ENCODE peak calls at places on chromosomes 6 and 20, in four cellular contexts. One of them, this sample, is unnamed.

GRCh38 chr20:49279677-49280462 is 2.0 kb upstream of the ZNFX1 start:
- DNase-seq in HepG2: no peak
- DNase-seq in K562: no peak
- DNase-seq in H1: no peak
- DNase-seq in this sample: no peak

GRCh38 chr6:13302291-13302690 is 26.0 kb downstream of the TBC1D7 start:
- DNase-seq in HepG2: no peak
- DNase-seq in K562: no peak
- DNase-seq in H1: peak; percentile 16
- DNase-seq in this sample: no peak

GRCh38 chr6:113997106-113997505 is 26.2 kb upstream of the HDAC2 start:
- DNase-seq in HepG2: no peak
- DNase-seq in K562: no peak
- DNase-seq in H1: no peak
- DNase-seq in this sample: peak; percentile 11

GRCh38 chr6:83270971-83271714 is 78.0 kb downstream of the RWDD2A start:
- DNase-seq in HepG2: no peak
- DNase-seq in K562: no peak
- DNase-seq in H1: no peak
- DNase-seq in this sample: no peak

GRCh38 chr20:49432562-49432961 is 49.9 kb downstream of the KCNB1 start:
- DNase-seq in HepG2: no peak
- DNase-seq in K562: no peak
- DNase-seq in H1: no peak
- DNase-seq in this sample: no peak

GRCh38 chr20:58470336-58470978 is 44.7 kb downstream of the APCDD1L start:
- DNase-seq in HepG2: no peak
- DNase-seq in K562: no peak
- DNase-seq in H1: peak; percentile 36
- DNase-seq in this sample: no peak

GRCh38 chr20:52838510-52839241 is 133.5 kb upstream of the TSHZ2 start:
- DNase-seq in HepG2: no peak
- DNase-seq in K562: no peak
- DNase-seq in H1: no peak
- DNase-seq in this sample: no peak

GRCh38 chr6:326896-327537 is 34.7 kb downstream of the DUSP22 start:
- DNase-seq in HepG2: no peak
- DNase-seq in K562: no peak
- DNase-seq in H1: no peak
- DNase-seq in this sample: no peak

GRCh38 chr6:158648682-158649131 is 1.1 kb upstream of the SYTL3 start:
- DNase-seq in HepG2: no peak
- DNase-seq in K562: no peak
- DNase-seq in H1: no peak
- DNase-seq in this sample: no peak

GRCh38 chr20:35238746-35239145 is 12.3 kb downstream of the MMP24 start:
- DNase-seq in HepG2: no peak
- DNase-seq in K562: no peak
- DNase-seq in H1: no peak
- DNase-seq in this sample: no peak

DNA sequence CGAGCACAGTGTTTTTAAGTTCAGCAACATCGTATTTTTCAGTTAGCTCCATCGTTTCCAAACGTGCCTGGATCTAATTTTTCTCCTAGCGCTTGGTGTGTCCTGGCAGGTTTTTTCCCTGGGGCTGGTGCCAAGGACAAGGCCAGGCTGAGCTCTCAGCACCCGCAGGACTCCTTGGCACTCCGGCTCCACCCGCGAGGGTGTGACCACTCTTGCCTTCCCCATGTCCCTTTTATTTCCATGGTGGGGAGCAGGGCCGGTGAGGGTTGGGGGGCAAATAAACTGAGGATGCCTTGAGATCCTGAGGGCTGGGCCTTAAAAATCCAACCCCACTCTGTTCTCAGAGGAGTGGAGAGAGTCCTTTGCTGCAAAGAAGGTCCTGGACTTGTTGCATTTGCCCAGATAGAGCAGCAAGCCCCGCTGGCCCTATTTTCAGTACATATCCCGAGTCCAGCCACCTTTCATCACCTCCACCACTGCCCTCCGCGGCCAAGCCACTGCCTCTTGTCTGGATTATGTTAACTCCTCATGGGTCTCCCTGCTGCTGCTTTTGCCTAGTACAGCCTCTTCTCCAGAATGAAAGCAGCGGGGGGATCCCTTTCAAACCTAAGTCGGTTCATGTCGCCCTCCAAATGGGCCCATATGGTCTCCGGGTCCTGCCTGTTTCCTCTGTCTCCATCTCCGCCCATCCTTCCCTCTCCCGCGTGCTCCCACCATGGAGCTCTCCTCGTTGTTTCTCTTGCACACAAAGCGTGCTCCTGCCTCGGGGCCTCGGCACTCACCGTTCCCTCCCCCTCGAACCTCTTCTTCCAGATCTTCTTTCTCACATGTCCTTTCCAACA is 4.5 kb upstream of the RAB44 start:
- DNase-seq in HepG2: no peak
- DNase-seq in K562: no peak
- DNase-seq in H1: no peak
- DNase-seq in this sample: no peak
- H3K4me1 ChIP-seq in HepG2: peaks cover 7% of the 10 kb centered on the region
- H3K4me1 ChIP-seq in K562: no peaks in the 10 kb centered on the region
- H3K4me1 ChIP-seq in H1: no peaks in the 10 kb centered on the region
- H3K4me1 ChIP-seq in this sample: no peaks in the 10 kb centered on the region

DNA sequence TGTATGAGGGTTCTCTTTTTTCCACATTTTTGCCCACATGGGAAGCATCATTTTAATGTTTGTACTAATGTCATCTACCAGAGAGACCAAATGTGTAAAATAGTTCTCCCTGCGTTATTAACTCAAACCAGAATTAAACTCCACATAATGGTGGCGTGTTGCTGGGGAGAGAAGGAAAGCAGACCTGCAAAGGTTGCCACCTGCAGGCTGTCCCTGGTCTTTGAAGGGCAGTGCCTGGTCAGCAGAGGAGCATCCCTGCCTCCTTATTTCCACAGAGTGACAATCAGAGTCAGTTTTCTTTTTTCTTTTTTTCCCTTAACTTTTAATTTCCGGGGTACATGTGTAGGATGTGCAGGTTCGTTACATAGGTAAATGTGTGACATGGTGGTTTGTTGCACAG is 214.5 kb downstream of the TBX18 start:
- DNase-seq in HepG2: no peak
- DNase-seq in K562: no peak
- DNase-seq in H1: no peak
- DNase-seq in this sample: no peak
- TF ChIP-seq PHF8 in HepG2: no peak
- TF ChIP-seq PHF8 in K562: no peak
- TF ChIP-seq PHF8 in H1: no peak
- TF ChIP-seq PHF8 in this sample: no peak

GRCh38 chr6:129698430-129698829 is 11.5 kb downstream of the ARHGAP18 start:
- DNase-seq in HepG2: no peak
- DNase-seq in K562: no peak
- DNase-seq in H1: no peak
- DNase-seq in this sample: no peak
- H3K4me1 ChIP-seq in HepG2: peaks cover 100% of the 10 kb centered on the region
- H3K4me1 ChIP-seq in K562: no peaks in the 10 kb centered on the region
- H3K4me1 ChIP-seq in H1: no peaks in the 10 kb centered on the region
- H3K4me1 ChIP-seq in this sample: peaks cover 42% of the 10 kb centered on the region

DNA sequence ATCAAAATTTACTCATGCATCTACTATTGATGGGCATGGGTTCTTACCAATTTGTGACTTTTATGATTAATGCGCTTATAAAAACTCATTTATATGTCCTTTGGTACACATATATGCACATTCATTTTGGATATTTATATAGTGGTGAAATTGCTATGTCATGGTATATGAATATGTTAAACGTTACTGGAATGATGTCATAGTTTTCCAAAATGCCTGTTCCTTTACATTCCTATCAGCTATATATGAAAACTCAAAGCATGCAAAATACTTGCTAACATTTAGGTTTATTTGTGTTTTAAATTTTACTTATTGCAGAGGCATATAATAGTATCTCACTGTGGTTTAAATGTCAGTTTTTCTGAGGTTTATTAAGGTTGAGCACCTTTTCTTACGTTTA is 1403.1 kb downstream of the HACE1 start:
- DNase-seq in HepG2: no peak
- DNase-seq in K562: no peak
- DNase-seq in H1: no peak
- DNase-seq in this sample: no peak
- TF ChIP-seq PHF8 in HepG2: no peak
- TF ChIP-seq PHF8 in K562: no peak
- TF ChIP-seq PHF8 in H1: no peak
- TF ChIP-seq PHF8 in this sample: no peak

GRCh38 chr20:3434232-3434631 is 26.8 kb upstream of the DNAAF9 start:
- DNase-seq in HepG2: no peak
- DNase-seq in K562: no peak
- DNase-seq in H1: no peak
- DNase-seq in this sample: no peak

GRCh38 chr20:3432844-3433243 is 25.4 kb upstream of the DNAAF9 start:
- DNase-seq in HepG2: no peak
- DNase-seq in K562: no peak
- DNase-seq in H1: no peak
- DNase-seq in this sample: no peak

GRCh38 chr20:3430376-3431069 is 23.1 kb upstream of the DNAAF9 start:
- DNase-seq in HepG2: no peak
- DNase-seq in K562: no peak
- DNase-seq in H1: no peak
- DNase-seq in this sample: no peak

GRCh38 chr20:3431109-3431508 is 23.6 kb upstream of the DNAAF9 start:
- DNase-seq in HepG2: no peak
- DNase-seq in K562: no peak
- DNase-seq in H1: no peak
- DNase-seq in this sample: no peak

GRCh38 chr20:3433720-3434119 is 26.3 kb upstream of the DNAAF9 start:
- DNase-seq in HepG2: no peak
- DNase-seq in K562: no peak
- DNase-seq in H1: no peak
- DNase-seq in this sample: no peak
- H3K4me1 ChIP-seq in HepG2: peaks cover 39% of the 10 kb centered on the region
- H3K4me1 ChIP-seq in K562: no peaks in the 10 kb centered on the region
- H3K4me1 ChIP-seq in H1: no peaks in the 10 kb centered on the region
- H3K4me1 ChIP-seq in this sample: no peaks in the 10 kb centered on the region

GRCh38 chr20:10654630-10655029 is 19.2 kb downstream of the JAG1 start:
- DNase-seq in HepG2: no peak
- DNase-seq in K562: no peak
- DNase-seq in H1: no peak
- DNase-seq in this sample: no peak

GRCh38 chr20:10652185-10652584 is 21.6 kb downstream of the JAG1 start:
- DNase-seq in HepG2: no peak
- DNase-seq in K562: no peak
- DNase-seq in H1: no peak
- DNase-seq in this sample: no peak

GRCh38 chr20:10653593-10654288 is 20.1 kb downstream of the JAG1 start:
- DNase-seq in HepG2: no peak
- DNase-seq in K562: no peak
- DNase-seq in H1: no peak
- DNase-seq in this sample: no peak

GRCh38 chr20:10651227-10651990 is 22.4 kb downstream of the JAG1 start:
- DNase-seq in HepG2: no peak
- DNase-seq in K562: no peak
- DNase-seq in H1: no peak
- DNase-seq in this sample: no peak

GRCh38 chr20:10652660-10653191 is 21.1 kb downstream of the JAG1 start:
- DNase-seq in HepG2: peak; percentile 89
- DNase-seq in K562: no peak
- DNase-seq in H1: no peak
- DNase-seq in this sample: no peak
- TF ChIP-seq PHF8 in HepG2: no peak
- TF ChIP-seq PHF8 in K562: no peak
- TF ChIP-seq PHF8 in H1: no peak
- TF ChIP-seq PHF8 in this sample: no peak

DNA sequence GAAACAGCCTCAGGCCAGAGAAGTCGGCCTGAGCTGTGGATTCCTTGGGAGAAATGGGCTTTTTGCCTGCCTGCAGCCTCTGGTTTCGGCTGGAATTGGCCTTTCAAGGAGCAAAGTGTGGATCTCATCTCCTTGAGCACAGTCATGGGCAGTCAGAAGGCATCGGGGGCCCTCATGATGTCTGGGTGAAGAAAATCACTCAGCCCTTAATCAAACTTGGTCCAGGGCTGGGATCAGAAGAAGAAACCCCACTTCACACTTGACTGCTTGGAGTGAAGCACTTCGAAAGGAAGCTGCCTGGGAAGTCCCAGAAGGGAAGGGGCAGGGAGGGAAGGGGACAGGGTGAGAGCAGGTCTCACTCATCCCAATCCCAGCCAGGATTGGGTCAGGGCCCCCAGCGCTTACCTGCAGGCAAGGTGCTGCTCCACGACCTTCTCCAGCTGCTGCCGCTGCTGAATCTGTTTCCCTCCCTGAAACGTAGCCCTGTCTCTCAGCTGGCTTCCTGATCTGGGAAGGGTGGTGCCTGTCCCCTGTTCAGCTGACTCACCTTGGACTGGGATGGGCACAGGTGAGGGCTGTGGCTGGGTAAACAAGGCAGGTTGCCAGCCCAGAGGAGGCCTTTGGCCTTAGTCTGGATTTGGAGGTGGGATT is at the start of gene SDCBP2:
- DNase-seq in HepG2: no peak
- DNase-seq in K562: no peak
- DNase-seq in H1: peak; percentile 34
- DNase-seq in this sample: no peak
- H3K4me1 ChIP-seq in HepG2: peaks cover 63% of the 10 kb centered on the region
- H3K4me1 ChIP-seq in K562: peaks cover 16% of the 10 kb centered on the region
- H3K4me1 ChIP-seq in H1: peaks cover 5% of the 10 kb centered on the region
- H3K4me1 ChIP-seq in this sample: peaks cover 37% of the 10 kb centered on the region

GRCh38 chr20:22312744-22313346 is 271.5 kb downstream of the FOXA2 start:
- DNase-seq in HepG2: peak; percentile 53
- DNase-seq in K562: peak; percentile 14
- DNase-seq in H1: peak; percentile 57
- DNase-seq in this sample: peak; percentile 56
- TF ChIP-seq PHF8 in HepG2: no peak
- TF ChIP-seq PHF8 in K562: no peak
- TF ChIP-seq PHF8 in H1: no peak
- TF ChIP-seq PHF8 in this sample: no peak

GRCh38 chr6:5783584-5784089 is 223.1 kb downstream of the NRN1 start:
- DNase-seq in HepG2: no peak
- DNase-seq in K562: no peak
- DNase-seq in H1: no peak
- DNase-seq in this sample: no peak
- H3K4me1 ChIP-seq in HepG2: peaks cover 7% of the 10 kb centered on the region
- H3K4me1 ChIP-seq in K562: no peaks in the 10 kb centered on the region
- H3K4me1 ChIP-seq in H1: peaks cover 11% of the 10 kb centered on the region
- H3K4me1 ChIP-seq in this sample: no peaks in the 10 kb centered on the region

GRCh38 chr6:1611572-1612385 is 2.1 kb downstream of the FOXC1 start:
- DNase-seq in HepG2: peak; percentile 35
- DNase-seq in K562: no peak
- DNase-seq in H1: no peak
- DNase-seq in this sample: peak; percentile 29

GRCh38 chr6:1612386-1612893 is 2.7 kb downstream of the FOXC1 start:
- DNase-seq in HepG2: no peak
- DNase-seq in K562: no peak
- DNase-seq in H1: no peak
- DNase-seq in this sample: no peak

GRCh38 chr6:1613631-1614447 is 4.1 kb downstream of the FOXC1 start:
- DNase-seq in HepG2: no peak
- DNase-seq in K562: no peak
- DNase-seq in H1: peak; percentile 81
- DNase-seq in this sample: no peak

GRCh38 chr6:1614448-1614766 is 4.7 kb downstream of the FOXC1 start:
- DNase-seq in HepG2: no peak
- DNase-seq in K562: no peak
- DNase-seq in H1: no peak
- DNase-seq in this sample: no peak

GRCh38 chr6:1612902-1613301 is 3.2 kb downstream of the FOXC1 start:
- DNase-seq in HepG2: no peak
- DNase-seq in K562: no peak
- DNase-seq in H1: no peak
- DNase-seq in this sample: no peak
- TF ChIP-seq PHF8 in HepG2: no peak
- TF ChIP-seq PHF8 in K562: no peak
- TF ChIP-seq PHF8 in H1: no peak
- TF ChIP-seq PHF8 in this sample: no peak

This sample was measured in A549.